ENCODE peak calls at places on chromosomes 11 and 22, in six cellular contexts. J, F, U, W, X and Q are unnamed samples.

GRCh38 chr11:69295995-69296889 is 2.3 kb downstream of the MYEOV start:
- DNase-seq in F (no peak), U (peak; percentile 96), X (peak; percentile 74), J (peak; percentile 84), W (peak; percentile 45), Q (peak; percentile 85)

GRCh38 chr11:66568124-66568916 is at the start of gene CTSF:
- DNase-seq in J (peak; percentile 94), U (peak; percentile 88), F (no peak), X (peak; percentile 49), W (peak; percentile 60), Q (peak; percentile 93)

GRCh38 chr11:25094085-25094802 is 597.4 kb downstream of the LUZP2 start:
- DNase-seq in F (no peak), J (peak; percentile 64), W (no peak), X (no peak), U (no peak), Q (no peak)

GRCh38 chr11:4957396-4957795 is 1.9 kb upstream of the OR51A2 start:
- DNase-seq in F (no peak), J (no peak), W (no peak), X (no peak), U (no peak), Q (no peak)

GRCh38 chr22:43151251-43152000 is at the start of gene TSPO:
- DNase-seq in J (peak; percentile 95), X (peak; percentile 19), F (peak; percentile 9), W (peak; percentile 41), U (no peak), Q (peak; percentile 88)

GRCh38 chr11:112878228-112878627 is 83.0 kb upstream of the NCAM1 start:
- DNase-seq in X (no peak), J (no peak), F (no peak), U (no peak), W (no peak), Q (no peak)

GRCh38 chr22:35154937-35155387 is 89.0 kb downstream of the ISX start:
- DNase-seq in U (peak; percentile 33), X (peak; percentile 35), F (peak; percentile 95), W (peak; percentile 36), J (no peak), Q (peak; percentile 78)

GRCh38 chr11:8218840-8219239 is 44.8 kb downstream of the LMO1 start:
- DNase-seq in U (no peak), W (no peak), X (no peak), F (no peak), J (no peak), Q (no peak)

GRCh38 chr11:57251491-57252104 is 14.5 kb upstream of the APLNR start:
- DNase-seq in F (no peak), W (peak; percentile 21), J (no peak), X (peak; percentile 47), U (no peak), Q (peak; percentile 50)

GRCh38 chr22:46027219-46028068 is 50.5 kb upstream of the WNT7B start:
- DNase-seq in U (peak; percentile 40), W (no peak), J (peak; percentile 91), F (peak; percentile 39), X (no peak), Q (peak; percentile 63)

GRCh38 chr22:47417699-47418098 is 655.2 kb downstream of the TBC1D22A start:
- DNase-seq in W (no peak), X (no peak), U (no peak), J (peak; percentile 26), F (no peak), Q (no peak)

GRCh38 chr11:62552931-62553838 is 6.6 kb upstream of the AHNAK start:
- DNase-seq in W (peak; percentile 98), J (peak; percentile 97), X (peak; percentile 96), U (peak; percentile 98), F (peak; percentile 97), Q (peak; percentile 95)

DNA sequence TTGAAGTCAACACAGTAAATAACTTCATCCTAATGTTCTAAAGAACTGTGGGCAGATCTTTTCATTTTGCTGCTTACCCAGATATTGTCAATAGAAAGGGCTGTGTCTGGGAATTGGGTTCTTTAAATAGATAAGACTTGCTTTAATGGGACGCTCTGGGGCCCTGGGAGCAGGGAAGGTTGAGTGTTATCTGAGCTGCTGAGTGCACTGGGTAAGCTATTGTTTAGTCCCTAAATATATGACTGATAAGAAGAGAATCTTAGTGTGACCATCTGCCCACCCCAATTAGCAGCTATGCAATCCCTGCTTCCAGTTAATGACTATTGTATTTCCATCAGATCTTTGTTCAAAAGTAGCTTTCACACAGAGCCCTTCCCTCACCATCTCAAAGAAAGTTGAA is 44.4 kb downstream of the ARHGAP42 start:
- DNase-seq in F (peak; percentile 92), J (no peak), W (no peak), U (no peak), X (no peak), Q (no peak)
- H3K4me1 ChIP-seq in F (peaks cover 19% of the 10 kb centered on the region), J (no peaks in the 10 kb centered on the region), W (peaks cover 2% of the 10 kb centered on the region), U (no peaks in the 10 kb centered on the region), X (peaks cover 4% of the 10 kb centered on the region), Q (peaks cover 17% of the 10 kb centered on the region)

GRCh38 chr11:84660257-84660656 is 966.9 kb downstream of the DLG2 start:
- DNase-seq in W (no peak), X (no peak), U (no peak), J (no peak), F (no peak), Q (no peak)

GRCh38 chr11:84655729-84656128 is 971.4 kb downstream of the DLG2 start:
- DNase-seq in J (no peak), U (no peak), W (no peak), F (no peak), X (no peak), Q (no peak)
- H3K9ac ChIP-seq in J (no peak overlapping the region), U (no peak overlapping the region), W (no peak overlapping the region), F (no peak overlapping the region), X (no peak overlapping the region), Q (no peak overlapping the region)

DNA sequence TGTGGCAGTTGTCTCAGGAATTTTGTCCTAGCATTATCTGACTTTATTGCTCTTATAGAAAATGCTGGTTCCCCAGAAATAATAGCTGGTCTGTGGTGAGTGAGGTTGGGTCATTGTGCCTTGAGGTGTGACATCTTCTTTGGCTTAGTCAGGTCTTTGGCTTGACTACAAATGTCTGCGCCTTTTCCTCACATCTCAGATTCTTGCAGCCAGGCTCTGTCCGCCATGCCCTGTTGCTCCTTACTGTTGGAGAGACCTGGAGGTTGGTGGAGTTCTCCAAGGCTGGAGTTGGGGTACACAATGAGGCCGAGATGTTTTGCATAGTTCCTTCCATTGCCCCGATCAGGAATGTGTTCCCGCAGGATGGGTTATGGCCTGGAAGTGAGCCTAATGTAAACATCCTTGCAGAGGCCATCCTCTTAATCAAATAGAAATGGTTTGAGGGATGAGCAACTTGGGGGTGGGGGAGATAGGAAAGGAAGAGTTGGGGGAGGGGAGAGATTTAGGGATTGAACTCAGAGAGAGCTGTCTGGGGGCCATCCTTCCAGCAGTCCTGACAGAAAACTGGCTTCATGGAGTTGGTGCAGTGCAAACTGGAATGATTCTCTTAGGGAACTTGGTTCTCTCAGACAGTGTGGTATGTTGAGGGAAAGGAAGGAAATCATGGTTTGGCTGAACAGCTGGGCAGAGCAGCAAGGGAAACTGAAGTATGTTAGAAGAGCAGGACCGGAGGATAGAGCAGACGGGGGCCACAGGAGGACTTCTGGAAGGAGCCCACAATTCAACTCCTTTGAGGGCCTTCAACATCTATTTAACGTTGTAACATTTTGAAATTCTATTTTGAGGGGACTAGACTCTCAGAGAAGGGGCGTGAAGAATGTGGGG is 49.9 kb downstream of the ZBTB16 start:
- DNase-seq in J (no peak), U (no peak), F (no peak), X (no peak), W (no peak), Q (no peak)
- H3K4me1 ChIP-seq in J (peaks cover 32% of the 10 kb centered on the region), U (no peaks in the 10 kb centered on the region), F (no peaks in the 10 kb centered on the region), X (no peaks in the 10 kb centered on the region), W (no peaks in the 10 kb centered on the region), Q (peaks cover 90% of the 10 kb centered on the region)

DNA sequence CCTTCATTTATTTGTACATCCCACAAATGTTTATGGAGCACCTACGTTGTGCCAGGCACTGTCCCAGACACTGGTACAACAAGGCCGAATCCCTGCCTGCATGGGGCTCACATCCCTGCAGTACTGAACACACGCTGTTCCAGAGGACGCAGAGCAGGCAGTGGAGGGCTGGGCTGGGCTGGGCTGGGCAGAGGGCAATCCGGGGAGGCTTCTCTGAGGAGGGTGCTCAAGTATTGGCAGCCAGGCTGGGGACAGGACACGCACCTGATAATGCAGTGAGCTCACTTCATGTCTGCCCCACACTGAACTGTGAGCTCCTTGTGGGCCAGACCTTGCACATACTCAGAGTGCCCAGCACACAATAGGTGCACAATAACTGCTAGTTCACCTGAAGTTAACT is 34.1 kb downstream of the CYTH4 start:
- DNase-seq in X (no peak), J (no peak), W (no peak), F (no peak), U (no peak), Q (no peak)
- H3K9ac ChIP-seq in X (no peak overlapping the region), J (no peak overlapping the region), W (no peak overlapping the region), F (no peak overlapping the region), U (no peak overlapping the region), Q (no peak overlapping the region)

DNA sequence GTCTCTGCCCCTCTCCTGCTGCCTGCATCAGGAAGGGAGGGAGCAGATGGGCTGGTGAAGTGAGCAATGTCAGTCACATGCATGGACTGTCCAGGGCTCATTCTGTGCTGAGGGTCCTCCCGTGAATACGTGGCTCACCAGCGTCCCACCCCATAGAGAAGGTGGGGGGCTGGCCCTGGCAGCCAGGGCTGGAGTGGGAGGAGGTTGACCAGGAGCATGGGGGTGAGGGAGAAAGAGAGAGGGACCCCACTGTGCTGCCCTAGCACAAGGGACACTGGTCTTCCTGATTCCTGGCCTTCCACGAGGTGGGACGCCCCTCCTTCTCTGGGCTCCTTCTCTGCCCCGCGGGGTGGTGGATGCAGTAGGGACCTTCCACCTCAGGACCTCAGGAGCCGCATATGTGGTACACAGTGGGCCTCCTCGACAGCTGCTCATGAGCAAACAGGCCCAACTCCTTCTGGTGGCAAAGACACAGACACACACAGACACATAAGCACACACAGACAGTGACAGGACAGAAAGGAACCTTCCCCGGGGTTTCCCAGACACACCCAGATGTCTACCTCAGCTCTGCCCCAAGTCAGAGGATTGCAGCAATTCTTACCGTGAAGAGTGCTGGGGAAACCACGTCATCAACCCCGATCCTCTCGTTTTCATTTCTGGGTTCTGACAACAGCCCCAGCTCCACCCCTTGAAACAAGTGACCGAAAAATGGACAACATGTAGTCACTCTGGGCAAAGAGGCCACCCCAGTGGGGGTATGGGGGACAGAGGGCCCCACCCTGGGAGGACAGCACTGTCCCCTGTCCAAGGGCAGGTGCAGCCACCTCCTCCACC is 3.6 kb upstream of the APOBEC3A start:
- DNase-seq in W (no peak), U (peak; percentile 59), J (peak; percentile 46), X (no peak), F (no peak), Q (peak; percentile 6)
- H3K4me1 ChIP-seq in W (no peaks in the 10 kb centered on the region), U (no peaks in the 10 kb centered on the region), J (no peaks in the 10 kb centered on the region), X (no peaks in the 10 kb centered on the region), F (no peaks in the 10 kb centered on the region), Q (peaks cover 8% of the 10 kb centered on the region)

DNA sequence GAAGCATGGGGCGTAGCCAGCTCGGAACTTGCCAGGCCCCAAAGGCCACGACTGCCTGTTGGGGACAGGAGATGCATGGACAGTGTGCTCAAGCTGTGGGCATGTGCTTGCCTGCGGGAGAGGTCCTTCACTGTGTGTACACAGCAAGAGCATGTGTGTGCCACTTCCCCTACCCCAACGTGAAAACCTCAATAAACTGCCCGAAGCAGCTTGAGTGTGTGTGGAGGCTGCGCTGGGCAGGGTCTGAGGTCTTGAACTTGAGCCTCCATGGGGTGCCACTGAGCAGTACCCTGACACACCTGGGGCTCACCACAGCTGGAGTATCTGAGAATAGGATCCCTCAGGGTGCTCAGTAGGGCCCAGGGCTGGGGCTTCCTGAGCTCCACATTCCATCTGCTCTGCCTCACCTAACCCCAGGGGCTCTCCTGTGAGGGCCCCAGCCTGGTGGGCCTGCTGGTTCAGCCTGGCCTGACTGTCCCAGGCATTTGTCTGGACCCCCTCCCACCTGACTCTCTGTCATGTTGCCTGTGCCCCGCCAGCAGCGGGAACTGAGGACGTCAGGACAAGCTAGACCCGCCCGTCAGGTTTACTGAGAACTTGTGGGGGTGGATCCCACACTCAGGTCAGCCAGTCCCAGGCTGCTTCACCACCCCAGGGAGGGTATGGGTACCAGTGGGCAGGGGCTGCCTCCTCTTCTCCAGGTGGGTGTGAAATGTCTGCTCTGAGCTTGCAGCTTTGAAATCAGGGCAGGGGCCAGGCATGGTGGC is 3.2 kb downstream of the RASSF7 start:
- DNase-seq in U (peak; percentile 87), F (no peak), X (no peak), W (no peak), J (peak; percentile 65), Q (no peak)
- H3K9ac ChIP-seq in U (no peak overlapping the region), F (no peak overlapping the region), X (no peak overlapping the region), W (no peak overlapping the region), J (no peak overlapping the region), Q (no peak overlapping the region)